ENCODE peak calls at places on chromosome 4, in seven cellular contexts. C, Y, R, B, X, D and S are unnamed samples. For H3K4me1, the result is how much of the 10 kb centered on the place peaks cover.

GRCh38 chr4:26044524-26044923 is 130.5 kb downstream of the SMIM20 start:
- DNase-seq in C (no peak), Y (no peak), R (no peak), B (no peak), X (no peak), D (no peak), S (no peak)

GRCh38 chr4:107402291-107402690 is 317.7 kb downstream of the PAPSS1 start:
- DNase-seq in C (no peak), Y (no peak), R (no peak), B (no peak), X (no peak), D (no peak), S (no peak)

GRCh38 chr4:56732301-56732700 is 51.2 kb upstream of the HOPX start:
- DNase-seq in C (no peak), Y (no peak), R (no peak), B (no peak), X (no peak), D (no peak), S (no peak)

GRCh38 chr4:123477804-123478209 is 81.2 kb downstream of the SPRY1 start:
- DNase-seq in C (no peak), Y (no peak), R (no peak), B (no peak), X (no peak), D (no peak), S (no peak)

GRCh38 chr4:139576219-139576618 is 20.2 kb upstream of the SETD7 start:
- DNase-seq in C (no peak), Y (no peak), R (no peak), B (no peak), X (no peak), D (no peak), S (no peak)

GRCh38 chr4:84582988-84583870 is at the start of gene CDS1:
- DNase-seq in C (peak), Y (no peak), R (peak), B (peak), X (peak), D (no peak), S (peak)

GRCh38 chr4:144599621-144600020 is 46.3 kb upstream of the HHIP start:
- DNase-seq in C (no peak), Y (no peak), R (no peak), B (peak), X (no peak), D (no peak), S (no peak)

GRCh38 chr4:134935320-134935719 is 733.7 kb upstream of the PABPC4L start:
- DNase-seq in C (no peak), Y (peak), R (no peak), B (peak), X (no peak), D (no peak), S (no peak)

GRCh38 chr4:29046166-29046565 is 1674.0 kb upstream of the PCDH7 start:
- DNase-seq in C (no peak), Y (no peak), R (no peak), B (no peak), X (no peak), D (no peak), S (no peak)

GRCh38 chr4:39181520-39181904 is 817 bp upstream of the WDR19 start:
- DNase-seq in C (no peak), Y (peak), R (no peak), B (no peak), X (no peak), D (no peak), S (no peak)

GRCh38 chr4:98845960-98846359 is 83.0 kb downstream of the EIF4E start:
- DNase-seq in C (no peak), Y (no peak), R (no peak), B (no peak), X (no peak), D (no peak), S (no peak)

GRCh38 chr4:188714907-188715306 is 575.7 kb downstream of the TRIML1 start:
- DNase-seq in C (no peak), Y (no peak), R (no peak), B (no peak), X (no peak), D (no peak), S (no peak)

GRCh38 chr4:154743683-154744340 is at the start of gene LRAT:
- DNase-seq in C (peak), Y (no peak), R (peak), B (peak), X (no peak), D (no peak), S (peak)

GRCh38 chr4:71396382-71396781 is 57.6 kb downstream of the SLC4A4 start:
- DNase-seq in C (no peak), Y (no peak), R (no peak), B (peak), X (no peak), D (no peak), S (no peak)

GRCh38 chr4:154004450-154004849 is 215.6 kb upstream of the SFRP2 start:
- DNase-seq in C (no peak), Y (no peak), R (no peak), B (no peak), X (peak), D (no peak), S (no peak)

GRCh38 chr4:47534772-47535171 is 49.7 kb downstream of the ATP10D start:
- DNase-seq in C (no peak), Y (no peak), R (no peak), B (no peak), X (no peak), D (no peak), S (no peak)

DNA sequence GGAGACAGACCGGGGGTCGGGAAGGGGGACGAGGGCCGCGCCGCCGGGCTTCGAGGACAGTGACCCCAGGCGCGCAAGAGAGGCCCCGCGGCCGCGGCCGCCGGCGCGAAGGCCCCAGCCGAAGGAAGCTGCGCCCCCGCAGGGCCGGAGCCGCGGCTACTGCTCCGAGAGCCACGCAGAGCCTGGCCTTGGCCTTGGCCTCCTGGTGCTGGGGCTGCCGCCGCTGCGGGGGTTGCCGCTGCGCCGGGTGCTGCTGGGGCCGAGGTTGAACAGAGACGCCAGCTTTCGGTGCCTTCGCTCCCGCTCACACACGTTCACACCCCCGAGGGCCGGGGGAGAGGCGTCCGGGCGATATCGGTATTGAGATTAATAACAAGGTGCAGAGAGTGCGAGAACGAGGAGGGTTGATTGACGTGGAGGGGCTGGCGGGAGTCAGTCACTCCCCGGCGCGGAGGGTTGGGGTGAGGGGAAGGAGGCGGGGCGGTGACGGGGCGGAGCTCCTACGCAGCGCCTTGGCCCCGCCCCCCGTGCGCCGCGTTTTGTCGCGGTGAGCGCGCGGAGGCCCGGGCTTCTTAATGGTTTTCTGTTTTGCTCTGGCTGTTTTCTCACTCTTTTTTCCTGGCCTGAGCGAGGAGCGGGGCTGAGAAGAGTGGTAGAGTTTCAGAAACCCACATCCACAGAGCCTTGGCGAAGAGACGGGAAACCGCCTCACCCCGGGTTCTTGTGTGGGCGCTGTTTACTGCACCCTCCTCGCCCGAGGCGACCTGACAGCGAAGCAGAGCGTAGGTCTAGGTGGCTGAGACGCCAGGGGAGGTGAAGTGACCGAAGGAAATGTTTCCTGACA is 890 bp upstream of the CNOT6L start:
- DNase-seq in C (peak), Y (peak), R (peak), B (peak), X (peak), D (peak), S (peak)
- H3K4me1 ChIP-seq in C (half or more), Y (under half), R (under half), B (under half), X (under half), D (under half), S (under half)

DNA sequence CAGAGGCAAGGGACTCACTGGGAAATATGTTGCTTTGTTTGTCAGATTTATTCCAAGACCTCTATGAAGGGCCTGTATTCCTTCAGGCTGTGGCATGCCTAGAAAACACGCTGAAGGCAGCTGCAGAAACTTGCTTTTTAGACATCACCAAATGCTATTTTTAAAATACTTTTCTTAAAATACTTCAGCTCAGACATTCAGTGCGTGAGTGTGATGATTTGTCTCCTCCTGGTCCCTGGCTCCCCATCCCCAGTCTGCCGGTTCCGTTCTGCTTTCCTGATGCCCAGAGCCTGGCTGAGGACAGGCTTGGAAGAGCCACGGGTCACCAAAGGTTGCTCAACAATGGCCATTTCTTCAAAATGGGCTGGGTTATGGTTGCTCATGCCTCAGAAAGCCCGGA is 55.0 kb downstream of the PSAPL1 start:
- DNase-seq in C (no peak), Y (no peak), R (no peak), B (no peak), X (no peak), D (no peak), S (no peak)
- H3K4me1 ChIP-seq in C (under half), Y (under half), R (under half), B (under half), X (under half), D (under half), S (under half)

DNA sequence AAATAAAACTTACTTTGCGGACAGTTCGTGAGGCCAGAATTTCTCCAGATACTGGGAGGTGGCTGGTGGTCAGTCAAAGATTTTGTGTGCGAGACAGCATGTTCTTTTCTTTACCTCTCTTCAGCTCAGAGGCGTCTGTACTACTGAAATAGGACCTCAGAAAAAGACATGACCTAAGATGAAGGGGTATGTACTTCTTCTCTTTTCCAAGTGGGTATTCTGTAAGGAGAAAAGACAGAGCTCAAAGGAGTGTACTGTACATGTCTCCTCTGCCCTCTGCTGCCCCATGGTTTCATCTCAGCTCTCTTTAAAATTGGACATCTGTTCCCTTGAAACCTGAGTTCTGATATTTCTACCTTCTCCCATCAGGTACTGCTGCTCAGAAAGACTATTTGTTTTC is 38.1 kb downstream of the SEPTIN11 start:
- DNase-seq in C (no peak), Y (no peak), R (no peak), B (no peak), X (no peak), D (no peak), S (no peak)
- H3K4me1 ChIP-seq in C (half or more), Y (under half), R (under half), B (under half), X (under half), D (half or more), S (under half)

GRCh38 chr4:184461711-184462110 is 12.6 kb downstream of the IRF2 start:
- DNase-seq in C (no peak), Y (no peak), R (no peak), B (no peak), X (no peak), D (no peak), S (no peak)
- H3K4me1 ChIP-seq in C (under half), Y (under half), R (under half), B (under half), X (under half), D (under half), S (under half)

GRCh38 chr4:118829107-118829506 is 6.8 kb downstream of the SEC24D start:
- DNase-seq in C (no peak), Y (no peak), R (no peak), B (no peak), X (no peak), D (no peak), S (no peak)
- H3K4me1 ChIP-seq in C (under half), Y (under half), R (under half), B (under half), X (under half), D (under half), S (under half)

DNA sequence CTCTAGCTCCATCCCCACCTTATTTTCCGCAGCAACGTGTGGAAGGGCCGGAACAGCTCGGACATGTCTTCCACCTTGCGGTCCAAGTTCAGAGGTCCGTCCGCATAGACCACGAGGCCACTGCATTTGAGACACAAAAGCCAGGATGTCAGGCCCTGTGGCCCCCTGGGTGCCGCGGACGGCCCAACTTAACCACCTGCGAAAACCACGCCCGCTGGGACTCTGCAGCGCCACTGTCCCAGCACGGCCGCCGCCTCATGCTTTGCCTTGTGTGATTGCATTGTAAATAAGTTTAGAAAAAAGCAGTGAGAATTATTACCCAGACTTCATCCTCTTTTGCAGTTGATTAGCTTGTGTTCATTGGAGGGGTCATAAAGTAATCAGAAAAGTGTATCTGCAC is 58.2 kb upstream of the MXD4 start:
- DNase-seq in C (no peak), Y (peak), R (no peak), B (no peak), X (no peak), D (peak), S (no peak)
- H3K4me1 ChIP-seq in C (under half), Y (under half), R (under half), B (under half), X (under half), D (under half), S (under half)

GRCh38 chr4:30473225-30473624 is 246.9 kb upstream of the PCDH7 start:
- DNase-seq in C (no peak), Y (no peak), R (no peak), B (no peak), X (no peak), D (no peak), S (no peak)
- H3K4me1 ChIP-seq in C (under half), Y (under half), R (under half), B (under half), X (under half), D (under half), S (under half)

DNA sequence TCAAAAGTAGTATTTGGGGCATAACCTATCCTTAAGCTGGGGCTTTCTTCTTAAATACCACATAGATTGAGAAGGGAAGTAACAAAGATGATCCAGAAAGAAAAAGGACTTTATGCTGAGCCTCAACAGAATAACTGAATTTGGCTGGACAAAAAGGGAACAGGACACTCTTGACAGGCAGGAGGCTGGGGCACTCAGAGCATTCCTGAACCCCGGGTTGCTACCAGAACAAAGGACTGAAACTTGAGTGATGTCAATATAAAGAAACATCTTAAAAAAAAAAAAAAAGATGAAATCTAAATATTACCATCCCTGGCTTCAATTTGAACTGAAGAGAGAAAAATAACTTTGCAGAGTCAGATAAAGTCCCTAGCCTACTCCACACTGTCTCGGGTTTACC is 23.9 kb downstream of the RELL1 start:
- DNase-seq in C (no peak), Y (no peak), R (no peak), B (no peak), X (no peak), D (no peak), S (no peak)
- H3K4me1 ChIP-seq in C (half or more), Y (under half), R (under half), B (under half), X (under half), D (under half), S (half or more)

GRCh38 chr4:10083331-10083769 is 33.2 kb downstream of the WDR1 start:
- DNase-seq in C (peak), Y (no peak), R (no peak), B (no peak), X (peak), D (no peak), S (no peak)
- H3K4me1 ChIP-seq in C (under half), Y (under half), R (under half), B (under half), X (under half), D (under half), S (under half)

GRCh38 chr4:58766763-58767162 is 1656.6 kb upstream of the IGFBP7 start:
- DNase-seq in C (no peak), Y (no peak), R (no peak), B (no peak), X (no peak), D (no peak), S (no peak)

GRCh38 chr4:58760737-58761136 is 1650.6 kb upstream of the IGFBP7 start:
- DNase-seq in C (no peak), Y (no peak), R (no peak), B (peak), X (no peak), D (no peak), S (no peak)

GRCh38 chr4:58760100-58760499 is 1649.9 kb upstream of the IGFBP7 start:
- DNase-seq in C (no peak), Y (no peak), R (no peak), B (peak), X (no peak), D (no peak), S (no peak)

DNA sequence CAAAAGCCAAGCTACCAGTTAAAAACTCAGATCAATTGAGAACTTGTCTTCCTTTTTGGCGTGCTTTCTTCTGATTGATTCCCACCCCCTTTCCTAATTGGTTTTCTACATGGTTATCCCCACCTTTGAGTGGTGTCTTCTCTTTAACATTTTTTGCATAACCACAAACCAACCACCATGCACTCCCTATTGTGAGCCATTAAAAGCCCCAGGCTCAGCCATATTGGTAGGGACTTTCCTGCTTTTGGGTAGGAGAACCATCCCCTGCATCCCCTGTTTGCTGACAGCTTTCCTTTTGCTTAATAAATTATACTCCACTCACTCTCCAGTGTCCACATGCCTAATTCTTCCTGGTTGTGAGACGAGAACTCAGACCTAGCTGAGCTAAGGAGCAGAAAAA is 1651.4 kb upstream of the IGFBP7 start:
- DNase-seq in C (no peak), Y (no peak), R (no peak), B (no peak), X (no peak), D (no peak), S (no peak)
- H3K4me1 ChIP-seq in C (under half), Y (under half), R (under half), B (under half), X (under half), D (under half), S (under half)